ENCODE peak calls at places on chromosomes 16 and 17, in five cellular contexts. D, E, Q, H and T are unnamed samples.

GRCh38 chr17:66451188-66452149 is 149.1 kb downstream of the PRKCA start:
- DNase-seq in D (peak; percentile 74), E (no peak), Q (no peak), H (no peak), T (no peak)

GRCh38 chr17:75244133-75244866 is 17.1 kb downstream of the GGA3 start:
- DNase-seq in D (no peak), E (no peak), Q (no peak), H (no peak), T (no peak)

GRCh38 chr17:14098246-14098645 is 28.9 kb downstream of the COX10 start:
- DNase-seq in D (no peak), E (peak; percentile 17), Q (no peak), H (no peak), T (no peak)

GRCh38 chr16:88888778-88889387 is 22.4 kb upstream of the PABPN1L start:
- DNase-seq in D (no peak), E (no peak), Q (no peak), H (no peak), T (no peak)

GRCh38 chr17:71149607-71150006 is 971.2 kb upstream of the SOX9 start:
- DNase-seq in D (no peak), E (no peak), Q (no peak), H (no peak), T (no peak)

GRCh38 chr17:37405955-37406634 is 541 bp downstream of the ACACA start:
- DNase-seq in D (no peak), E (no peak), Q (no peak), H (no peak), T (no peak)

GRCh38 chr17:82862191-82862590 is 22.4 kb upstream of the ZNF750 start:
- DNase-seq in D (no peak), E (no peak), Q (no peak), H (no peak), T (no peak)

GRCh38 chr17:4477286-4477791 is 21.3 kb upstream of the SPNS2 start:
- DNase-seq in D (no peak), E (no peak), Q (no peak), H (no peak), T (no peak)

GRCh38 chr17:33267279-33267790 is 25.8 kb downstream of the ASIC2 start:
- DNase-seq in D (no peak), E (peak; percentile 38), Q (no peak), H (peak; percentile 19), T (no peak)

GRCh38 chr17:8492121-8492520 is 56.4 kb downstream of the NDEL1 start:
- DNase-seq in D (no peak), E (no peak), Q (no peak), H (no peak), T (no peak)

GRCh38 chr17:17443173-17443572 is 33.6 kb upstream of the MED9 start:
- DNase-seq in D (no peak), E (no peak), Q (no peak), H (no peak), T (no peak)

GRCh38 chr16:65510241-65510640 is 388.4 kb upstream of the CDH11 start:
- DNase-seq in D (no peak), E (no peak), Q (no peak), H (no peak), T (no peak)

GRCh38 chr17:3551189-3551588 is 6.4 kb downstream of the TRPV3 start:
- DNase-seq in D (no peak), E (no peak), Q (no peak), H (no peak), T (no peak)

GRCh38 chr16:87086575-87086974 is 230.6 kb downstream of the C16orf95 start:
- DNase-seq in D (no peak), E (peak; percentile 27), Q (no peak), H (peak; percentile 60), T (peak; percentile 24)

GRCh38 chr17:65537845-65538678 is 23.4 kb downstream of the AXIN2 start:
- DNase-seq in D (no peak), E (no peak), Q (no peak), H (no peak), T (no peak)

GRCh38 chr16:2044541-2044940 is 3.1 kb downstream of the NTHL1 start:
- DNase-seq in D (no peak), E (no peak), Q (no peak), H (no peak), T (no peak)
- H3K4me3 ChIP-seq in D (no peak overlapping the region), E (no peak overlapping the region), Q (no peak overlapping the region), H (no peak overlapping the region), T (no peak overlapping the region)

GRCh38 chr17:45293413-45294211 is 23.2 kb downstream of the MAP3K14 start:
- DNase-seq in D (no peak), E (peak; percentile 92), Q (peak; percentile 64), H (peak; percentile 77), T (peak; percentile 75)
- TF ChIP-seq CTCF in D (no peak), E (peak; percentile 6), Q (no peak), H (no peak), T (peak; percentile 34)

GRCh38 chr17:81097943-81098308 is 63.0 kb downstream of the BAIAP2 start:
- DNase-seq in D (no peak), E (peak; percentile 14), Q (no peak), H (no peak), T (no peak)
- H3K4me3 ChIP-seq in D (no peak overlapping the region), E (peak overlapping the region; percentile 33), Q (no peak overlapping the region), H (peak overlapping the region; percentile 16), T (peak overlapping the region; percentile 35)

DNA sequence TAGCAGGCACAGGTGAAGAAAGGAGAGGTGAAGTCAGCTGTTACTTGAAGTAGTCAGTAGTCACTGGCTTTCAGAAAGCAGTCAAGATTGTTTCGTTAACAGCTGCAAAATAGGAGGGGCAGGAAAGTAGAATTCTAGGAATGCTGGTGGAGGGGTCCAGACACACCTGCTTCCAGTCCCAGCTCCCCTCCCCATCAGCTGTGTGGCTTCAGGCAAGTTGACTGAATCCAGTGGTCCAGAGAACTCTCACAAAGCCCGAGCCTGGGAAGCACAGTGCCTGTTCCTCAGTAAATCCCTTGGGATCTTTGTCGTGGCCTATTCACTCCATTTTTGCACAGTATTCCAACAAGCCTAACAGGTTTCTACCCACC is 4.6 kb upstream of the SOCS1 start:
- DNase-seq in D (no peak), E (no peak), Q (no peak), H (no peak), T (no peak)
- TF ChIP-seq CTCF in D (no peak), E (no peak), Q (no peak), H (no peak), T (no peak)